ENCODE peak calls at places on chromosomes 1 and 21, in ten cellular contexts. One of them, this sample, is unnamed. For H3K36me3 and H3K9me3, the result is how much of the 10 kb centered on the place peaks cover.

GRCh38 chr1:113226118-113226517 is 153.1 kb downstream of the LRIG2 start:
- DNase-seq in body of pancreas: no peak
- DNase-seq in aorta: peak
- DNase-seq in right atrium auricular region: peak
- DNase-seq in CD8-positive, alpha-beta T cell: no peak
- DNase-seq in pancreas: no peak
- DNase-seq in fibroblast of lung: peak
- DNase-seq in left ventricle myocardium inferior: no peak
- DNase-seq in heart right ventricle: no peak
- DNase-seq in testis: no peak
- DNase-seq in this sample: no peak

GRCh38 chr1:174786760-174787159 is 213.0 kb upstream of the CACYBP start:
- DNase-seq in aorta: no peak
- DNase-seq in heart right ventricle: no peak
- DNase-seq in pancreas: no peak
- DNase-seq in body of pancreas: no peak
- DNase-seq in CD8-positive, alpha-beta T cell: no peak
- DNase-seq in testis: no peak
- DNase-seq in right atrium auricular region: no peak
- DNase-seq in left ventricle myocardium inferior: no peak
- DNase-seq in fibroblast of lung: no peak
- DNase-seq in this sample: no peak

GRCh38 chr1:194544012-194544411 is 1357.6 kb upstream of the B3GALT2 start:
- DNase-seq in testis: no peak
- DNase-seq in fibroblast of lung: no peak
- DNase-seq in right atrium auricular region: no peak
- DNase-seq in pancreas: no peak
- DNase-seq in body of pancreas: no peak
- DNase-seq in heart right ventricle: no peak
- DNase-seq in left ventricle myocardium inferior: no peak
- DNase-seq in CD8-positive, alpha-beta T cell: no peak
- DNase-seq in aorta: no peak
- DNase-seq in this sample: no peak

GRCh38 chr1:31238986-31239613 is 587 bp downstream of the NKAIN1 start:
- DNase-seq in fibroblast of lung: peak
- DNase-seq in body of pancreas: peak
- DNase-seq in right atrium auricular region: no peak
- DNase-seq in CD8-positive, alpha-beta T cell: no peak
- DNase-seq in pancreas: no peak
- DNase-seq in aorta: no peak
- DNase-seq in heart right ventricle: no peak
- DNase-seq in testis: peak
- DNase-seq in left ventricle myocardium inferior: no peak
- DNase-seq in this sample: no peak

GRCh38 chr1:161733526-161733925 is 12.2 kb downstream of the FCRLB start:
- DNase-seq in CD8-positive, alpha-beta T cell: no peak
- DNase-seq in pancreas: no peak
- DNase-seq in fibroblast of lung: peak
- DNase-seq in aorta: no peak
- DNase-seq in body of pancreas: no peak
- DNase-seq in right atrium auricular region: no peak
- DNase-seq in heart right ventricle: no peak
- DNase-seq in left ventricle myocardium inferior: no peak
- DNase-seq in testis: no peak
- DNase-seq in this sample: no peak

GRCh38 chr1:201542166-201543045 is 3.5 kb downstream of the NAV1 start:
- DNase-seq in right atrium auricular region: no peak
- DNase-seq in aorta: peak
- DNase-seq in pancreas: no peak
- DNase-seq in heart right ventricle: no peak
- DNase-seq in left ventricle myocardium inferior: peak
- DNase-seq in testis: no peak
- DNase-seq in fibroblast of lung: peak
- DNase-seq in CD8-positive, alpha-beta T cell: no peak
- DNase-seq in body of pancreas: no peak
- DNase-seq in this sample: no peak

GRCh38 chr1:58390051-58390450 is 156.5 kb downstream of the OMA1 start:
- DNase-seq in aorta: no peak
- DNase-seq in pancreas: no peak
- DNase-seq in CD8-positive, alpha-beta T cell: no peak
- DNase-seq in body of pancreas: no peak
- DNase-seq in fibroblast of lung: no peak
- DNase-seq in testis: no peak
- DNase-seq in heart right ventricle: no peak
- DNase-seq in left ventricle myocardium inferior: no peak
- DNase-seq in right atrium auricular region: no peak
- DNase-seq in this sample: no peak

GRCh38 chr1:187121661-187122060 is 292.9 kb downstream of the PLA2G4A start:
- DNase-seq in CD8-positive, alpha-beta T cell: no peak
- DNase-seq in testis: no peak
- DNase-seq in body of pancreas: no peak
- DNase-seq in aorta: no peak
- DNase-seq in fibroblast of lung: no peak
- DNase-seq in right atrium auricular region: no peak
- DNase-seq in left ventricle myocardium inferior: no peak
- DNase-seq in heart right ventricle: no peak
- DNase-seq in pancreas: no peak
- DNase-seq in this sample: no peak

GRCh38 chr21:38295997-38296764 is 39.4 kb downstream of the KCNJ15 start:
- DNase-seq in heart right ventricle: no peak
- DNase-seq in right atrium auricular region: no peak
- DNase-seq in CD8-positive, alpha-beta T cell: no peak
- DNase-seq in testis: no peak
- DNase-seq in aorta: no peak
- DNase-seq in pancreas: no peak
- DNase-seq in fibroblast of lung: peak
- DNase-seq in left ventricle myocardium inferior: no peak
- DNase-seq in body of pancreas: no peak
- DNase-seq in this sample: no peak

GRCh38 chr1:222996307-222996983 is 146.6 kb downstream of the TLR5 start:
- DNase-seq in pancreas: no peak
- DNase-seq in heart right ventricle: no peak
- DNase-seq in CD8-positive, alpha-beta T cell: no peak
- DNase-seq in fibroblast of lung: no peak
- DNase-seq in aorta: no peak
- DNase-seq in testis: no peak
- DNase-seq in body of pancreas: no peak
- DNase-seq in left ventricle myocardium inferior: no peak
- DNase-seq in right atrium auricular region: no peak
- DNase-seq in this sample: no peak

GRCh38 chr1:230682274-230682673 is 31.6 kb downstream of the AGT start:
- DNase-seq in testis: peak
- DNase-seq in body of pancreas: no peak
- DNase-seq in fibroblast of lung: no peak
- DNase-seq in CD8-positive, alpha-beta T cell: no peak
- DNase-seq in left ventricle myocardium inferior: no peak
- DNase-seq in right atrium auricular region: no peak
- DNase-seq in aorta: no peak
- DNase-seq in heart right ventricle: no peak
- DNase-seq in pancreas: no peak
- DNase-seq in this sample: no peak

GRCh38 chr1:230684998-230685397 is 28.9 kb downstream of the AGT start:
- DNase-seq in fibroblast of lung: no peak
- DNase-seq in left ventricle myocardium inferior: no peak
- DNase-seq in body of pancreas: no peak
- DNase-seq in aorta: no peak
- DNase-seq in heart right ventricle: no peak
- DNase-seq in pancreas: no peak
- DNase-seq in testis: no peak
- DNase-seq in right atrium auricular region: no peak
- DNase-seq in CD8-positive, alpha-beta T cell: no peak
- DNase-seq in this sample: no peak

GRCh38 chr1:230681599-230681998 is 32.3 kb downstream of the AGT start:
- DNase-seq in testis: no peak
- DNase-seq in fibroblast of lung: peak
- DNase-seq in heart right ventricle: no peak
- DNase-seq in body of pancreas: peak
- DNase-seq in aorta: no peak
- DNase-seq in right atrium auricular region: no peak
- DNase-seq in pancreas: no peak
- DNase-seq in CD8-positive, alpha-beta T cell: no peak
- DNase-seq in left ventricle myocardium inferior: no peak
- DNase-seq in this sample: no peak

GRCh38 chr1:230684146-230684545 is 29.8 kb downstream of the AGT start:
- DNase-seq in body of pancreas: no peak
- DNase-seq in aorta: no peak
- DNase-seq in CD8-positive, alpha-beta T cell: no peak
- DNase-seq in right atrium auricular region: no peak
- DNase-seq in left ventricle myocardium inferior: no peak
- DNase-seq in fibroblast of lung: no peak
- DNase-seq in heart right ventricle: no peak
- DNase-seq in pancreas: no peak
- DNase-seq in testis: no peak
- DNase-seq in this sample: no peak

GRCh38 chr1:230682882-230683610 is 30.9 kb downstream of the AGT start:
- DNase-seq in CD8-positive, alpha-beta T cell: no peak
- DNase-seq in testis: no peak
- DNase-seq in heart right ventricle: no peak
- DNase-seq in aorta: no peak
- DNase-seq in right atrium auricular region: no peak
- DNase-seq in fibroblast of lung: peak
- DNase-seq in left ventricle myocardium inferior: no peak
- DNase-seq in body of pancreas: no peak
- DNase-seq in pancreas: no peak
- DNase-seq in this sample: no peak
- H3K36me3 ChIP-seq in CD8-positive, alpha-beta T cell: under half
- H3K36me3 ChIP-seq in testis: under half
- H3K36me3 ChIP-seq in heart right ventricle: under half
- H3K36me3 ChIP-seq in aorta: under half
- H3K36me3 ChIP-seq in right atrium auricular region: under half
- H3K36me3 ChIP-seq in fibroblast of lung: under half
- H3K36me3 ChIP-seq in left ventricle myocardium inferior: half or more
- H3K36me3 ChIP-seq in body of pancreas: under half
- H3K36me3 ChIP-seq in pancreas: under half
- H3K36me3 ChIP-seq in this sample: half or more

GRCh38 chr21:46067505-46068201 is 30.3 kb upstream of the COL6A2 start:
- DNase-seq in testis: no peak
- DNase-seq in right atrium auricular region: peak
- DNase-seq in fibroblast of lung: no peak
- DNase-seq in pancreas: no peak
- DNase-seq in aorta: peak
- DNase-seq in body of pancreas: no peak
- DNase-seq in left ventricle myocardium inferior: no peak
- DNase-seq in heart right ventricle: peak
- DNase-seq in CD8-positive, alpha-beta T cell: no peak
- DNase-seq in this sample: no peak
- H3K27ac ChIP-seq in testis: peak
- H3K27ac ChIP-seq in right atrium auricular region: peak
- H3K27ac ChIP-seq in fibroblast of lung: peak
- H3K27ac ChIP-seq in pancreas: no peak
- H3K27ac ChIP-seq in aorta: peak
- H3K27ac ChIP-seq in body of pancreas: no peak
- H3K27ac ChIP-seq in left ventricle myocardium inferior: peak
- H3K27ac ChIP-seq in heart right ventricle: peak
- H3K27ac ChIP-seq in CD8-positive, alpha-beta T cell: no peak
- H3K27ac ChIP-seq in this sample: no peak

DNA sequence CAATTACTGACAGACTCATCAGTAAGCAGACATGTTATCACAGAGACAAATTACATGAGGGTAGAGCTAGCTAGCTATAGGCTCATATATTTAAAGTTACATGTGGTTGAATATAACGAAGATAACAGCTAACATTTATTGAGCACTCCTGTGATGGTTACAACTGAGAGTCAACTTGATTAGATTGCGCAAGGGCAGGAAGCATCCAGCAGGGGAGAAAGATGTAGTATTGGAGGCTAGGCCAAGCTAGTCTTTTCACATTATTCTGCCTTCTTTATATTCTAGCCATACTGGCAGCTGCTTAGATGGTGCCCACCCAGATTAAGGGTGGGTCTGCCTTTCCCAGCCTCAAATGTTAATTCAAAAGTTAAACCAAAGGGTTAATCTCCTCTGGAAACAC is 37.1 kb downstream of the PIGK start:
- DNase-seq in right atrium auricular region: no peak
- DNase-seq in left ventricle myocardium inferior: no peak
- DNase-seq in testis: no peak
- DNase-seq in fibroblast of lung: no peak
- DNase-seq in pancreas: no peak
- DNase-seq in body of pancreas: no peak
- DNase-seq in CD8-positive, alpha-beta T cell: no peak
- DNase-seq in aorta: no peak
- DNase-seq in heart right ventricle: no peak
- DNase-seq in this sample: no peak
- H3K9me3 ChIP-seq in right atrium auricular region: under half
- H3K9me3 ChIP-seq in left ventricle myocardium inferior: under half
- H3K9me3 ChIP-seq in testis: under half
- H3K9me3 ChIP-seq in fibroblast of lung: under half
- H3K9me3 ChIP-seq in pancreas: under half
- H3K9me3 ChIP-seq in body of pancreas: under half
- H3K9me3 ChIP-seq in CD8-positive, alpha-beta T cell: under half
- H3K9me3 ChIP-seq in aorta: under half
- H3K9me3 ChIP-seq in heart right ventricle: under half
- H3K9me3 ChIP-seq in this sample: under half

GRCh38 chr1:28278763-28279162 is 19.4 kb downstream of the SESN2 start:
- DNase-seq in right atrium auricular region: no peak
- DNase-seq in left ventricle myocardium inferior: no peak
- DNase-seq in aorta: no peak
- DNase-seq in body of pancreas: no peak
- DNase-seq in pancreas: no peak
- DNase-seq in fibroblast of lung: no peak
- DNase-seq in heart right ventricle: no peak
- DNase-seq in CD8-positive, alpha-beta T cell: no peak
- DNase-seq in testis: no peak
- DNase-seq in this sample: no peak

GRCh38 chr1:28280961-28281360 is 21.6 kb downstream of the SESN2 start:
- DNase-seq in pancreas: no peak
- DNase-seq in heart right ventricle: no peak
- DNase-seq in aorta: no peak
- DNase-seq in body of pancreas: no peak
- DNase-seq in fibroblast of lung: no peak
- DNase-seq in right atrium auricular region: no peak
- DNase-seq in CD8-positive, alpha-beta T cell: no peak
- DNase-seq in left ventricle myocardium inferior: no peak
- DNase-seq in testis: no peak
- DNase-seq in this sample: no peak

GRCh38 chr1:28281608-28282425 is 22.5 kb downstream of the SESN2 start:
- DNase-seq in left ventricle myocardium inferior: no peak
- DNase-seq in pancreas: no peak
- DNase-seq in CD8-positive, alpha-beta T cell: peak
- DNase-seq in body of pancreas: no peak
- DNase-seq in aorta: no peak
- DNase-seq in heart right ventricle: no peak
- DNase-seq in testis: no peak
- DNase-seq in right atrium auricular region: no peak
- DNase-seq in fibroblast of lung: no peak
- DNase-seq in this sample: no peak

GRCh38 chr1:28279721-28280120 is 20.4 kb downstream of the SESN2 start:
- DNase-seq in pancreas: no peak
- DNase-seq in aorta: no peak
- DNase-seq in CD8-positive, alpha-beta T cell: no peak
- DNase-seq in body of pancreas: no peak
- DNase-seq in heart right ventricle: no peak
- DNase-seq in left ventricle myocardium inferior: no peak
- DNase-seq in testis: no peak
- DNase-seq in fibroblast of lung: no peak
- DNase-seq in right atrium auricular region: no peak
- DNase-seq in this sample: no peak

DNA sequence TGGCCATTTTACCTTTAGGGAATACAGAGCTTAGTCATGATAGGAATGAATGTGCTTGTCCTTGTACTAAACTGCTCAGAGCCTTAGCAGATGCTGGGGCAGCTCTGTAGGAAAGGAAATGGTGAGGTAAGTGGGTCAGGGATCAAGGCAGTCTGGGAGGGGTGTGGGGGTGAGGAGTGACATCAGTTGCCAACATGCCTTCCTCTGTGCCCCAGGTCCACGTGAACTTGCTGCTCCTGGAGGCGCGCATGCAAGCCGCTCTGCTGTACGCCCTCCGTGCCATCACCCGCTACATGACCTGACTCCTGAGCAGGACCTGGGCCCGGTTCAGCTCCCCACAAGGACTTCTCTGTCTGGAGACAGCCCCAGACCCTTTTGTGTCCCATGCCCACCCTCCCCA is 21.2 kb downstream of the SESN2 start:
- DNase-seq in left ventricle myocardium inferior: no peak
- DNase-seq in pancreas: no peak
- DNase-seq in heart right ventricle: no peak
- DNase-seq in right atrium auricular region: no peak
- DNase-seq in CD8-positive, alpha-beta T cell: no peak
- DNase-seq in fibroblast of lung: no peak
- DNase-seq in testis: no peak
- DNase-seq in aorta: no peak
- DNase-seq in body of pancreas: no peak
- DNase-seq in this sample: no peak
- H3K36me3 ChIP-seq in left ventricle myocardium inferior: half or more
- H3K36me3 ChIP-seq in pancreas: under half
- H3K36me3 ChIP-seq in heart right ventricle: under half
- H3K36me3 ChIP-seq in right atrium auricular region: half or more
- H3K36me3 ChIP-seq in CD8-positive, alpha-beta T cell: under half
- H3K36me3 ChIP-seq in fibroblast of lung: under half
- H3K36me3 ChIP-seq in testis: under half
- H3K36me3 ChIP-seq in aorta: under half
- H3K36me3 ChIP-seq in body of pancreas: under half
- H3K36me3 ChIP-seq in this sample: under half

This sample was measured in CD8-positive, alpha-beta memory T cell.